ENCODE peak calls at places on chromosomes 2 and 18, in five cellular contexts. Z is RCC 7860; L is H9; J is cardiac muscle cell; P is stimulated activated CD4-positive, alpha-beta T cell treated with anti-CD3 and anti-CD28 coated beads, Interleukin-15, amount 100 ng/mL, for 1 hour. W is an unnamed sample.
A peak's percentile ranks its signal among the peaks of the same experiment; 100 is the strongest.

GRCh38 chr18:48321121-48321520 is 88.1 kb downstream of the ZBTB7C start:
- DNase-seq in Z (no peak), L (no peak), J (no peak), P (no peak), W (no peak)

GRCh38 chr2:197137234-197137633 is 173.3 kb downstream of the ANKRD44 start:
- DNase-seq in Z (peak; percentile 20), L (no peak), J (peak; percentile 46), P (no peak), W (no peak)

GRCh38 chr2:100109986-100110980 is 32.1 kb downstream of the AFF3 start:
- DNase-seq in Z (no peak), L (no peak), J (no peak), P (no peak), W (no peak)

GRCh38 chr18:51342815-51343214 is 145.3 kb upstream of the MEX3C start:
- DNase-seq in Z (no peak), L (no peak), J (peak; percentile 80), P (no peak), W (no peak)

GRCh38 chr18:76405761-76406356 is 89.2 kb downstream of the ZNF516 start:
- DNase-seq in Z (no peak), L (peak; percentile 84), J (peak; percentile 66), P (no peak), W (no peak)

GRCh38 chr2:3480352-3481010 is 38.9 kb downstream of the ADI1 start:
- DNase-seq in Z (no peak), L (no peak), J (no peak), P (no peak), W (peak; percentile 65)

GRCh38 chr2:42095923-42096408 is 48.1 kb downstream of the PKDCC start:
- DNase-seq in Z (peak; percentile 57), L (no peak), J (peak; percentile 87), P (peak; percentile 51), W (no peak)

GRCh38 chr2:67626076-67626475 is 228.9 kb downstream of the ETAA1 start:
- DNase-seq in Z (no peak), L (no peak), J (no peak), P (no peak), W (no peak)

GRCh38 chr2:133109772-133110171 is 439.8 kb upstream of the LYPD1 start:
- DNase-seq in Z (peak; percentile 19), L (no peak), J (peak; percentile 18), P (no peak), W (no peak)

GRCh38 chr2:48722391-48722790 is 33.1 kb downstream of the LHCGR start:
- DNase-seq in Z (no peak), L (no peak), J (no peak), P (no peak), W (no peak)

GRCh38 chr2:240994161-240994896 is 4.1 kb upstream of the SNED1 start:
- DNase-seq in Z (no peak), L (no peak), J (no peak), P (no peak), W (no peak)

GRCh38 chr2:111161971-111162370 is 41.3 kb downstream of the BCL2L11 start:
- DNase-seq in Z (no peak), L (no peak), J (no peak), P (no peak), W (peak; percentile 20)

GRCh38 chr2:47309952-47310800 is 92.8 kb upstream of the MSH2 start:
- DNase-seq in Z (no peak), L (no peak), J (peak; percentile 78), P (no peak), W (no peak)

GRCh38 chr2:225074919-225075681 is 32.8 kb upstream of the DOCK10 start:
- DNase-seq in Z (no peak), L (no peak), J (no peak), P (no peak), W (no peak)

GRCh38 chr2:26957524-26957923 is 12.9 kb upstream of the MAPRE3 start:
- DNase-seq in Z (no peak), L (no peak), J (no peak), P (no peak), W (no peak)

GRCh38 chr2:158723311-158723838 is 71.7 kb upstream of the DAPL1 start:
- DNase-seq in Z (no peak), L (no peak), J (no peak), P (no peak), W (peak; percentile 96)

GRCh38 chr2:227460079-227460485 is 11.9 kb upstream of the AGFG1 start:
- DNase-seq in Z (peak; percentile 85), L (no peak), J (peak; percentile 91), P (peak; percentile 32), W (no peak)

GRCh38 chr2:42493885-42494433 is at the start of gene KCNG3:
- DNase-seq in Z (no peak), L (peak; percentile 79), J (peak; percentile 64), P (peak; percentile 20), W (peak; percentile 86)

GRCh38 chr2:159677654-159678053 is 34.7 kb upstream of the MARCHF7 start:
- DNase-seq in Z (no peak), L (no peak), J (peak; percentile 40), P (no peak), W (no peak)

GRCh38 chr2:227033471-227034148 is 130.4 kb downstream of the COL4A4 start:
- DNase-seq in Z (no peak), L (peak; percentile 89), J (peak; percentile 80), P (no peak), W (no peak)

GRCh38 chr2:113273031-113273551 is 5.6 kb downstream of the PAX8 start:
- DNase-seq in Z (peak; percentile 54), L (peak; percentile 78), J (peak; percentile 20), P (no peak), W (no peak)

GRCh38 chr18:2513616-2514015 is 57.7 kb downstream of the METTL4 start:
- DNase-seq in Z (no peak), L (no peak), J (no peak), P (no peak), W (no peak)

GRCh38 chr18:55763298-55763697 is 175.3 kb upstream of the TCF4 start:
- DNase-seq in Z (peak; percentile 48), L (no peak), J (no peak), P (no peak), W (no peak)

GRCh38 chr2:214856116-214856515 is 46.6 kb upstream of the BARD1 start:
- DNase-seq in Z (peak; percentile 20), L (no peak), J (peak; percentile 1), P (no peak), W (no peak)

GRCh38 chr2:32810909-32811495 is 135.8 kb upstream of the LTBP1 start:
- DNase-seq in Z (no peak), L (no peak), J (no peak), P (no peak), W (no peak)

GRCh38 chr2:217231724-217232123 is 371.9 kb upstream of the TNP1 start:
- DNase-seq in Z (no peak), L (no peak), J (no peak), P (no peak), W (no peak)

GRCh38 chr2:53970095-53970897 is 497 bp downstream of the PSME4 start:
- DNase-seq in Z (no peak), L (peak; percentile 37), J (peak; percentile 55), P (no peak), W (no peak)

GRCh38 chr2:70133521-70134348 is 46.5 kb downstream of the PCBP1 start:
- DNase-seq in Z (no peak), L (no peak), J (peak; percentile 65), P (no peak), W (no peak)

GRCh38 chr2:204913854-204914464 is 368.7 kb downstream of the PARD3B start:
- DNase-seq in Z (no peak), L (peak; percentile 49), J (no peak), P (no peak), W (no peak)

GRCh38 chr2:69138247-69138754 is 125.3 kb downstream of the ANTXR1 start:
- DNase-seq in Z (peak; percentile 85), L (no peak), J (peak; percentile 80), P (no peak), W (no peak)

GRCh38 chr2:96869824-96870630 is at the start of gene SEMA4C:
- DNase-seq in Z (no peak), L (no peak), J (peak; percentile 50), P (no peak), W (peak; percentile 76)

GRCh38 chr2:33130544-33130943 is 183.8 kb downstream of the LTBP1 start:
- DNase-seq in Z (no peak), L (no peak), J (no peak), P (no peak), W (no peak)

GRCh38 chr2:144643537-144644336 is 123.8 kb upstream of the ZEB2 start:
- DNase-seq in Z (peak; percentile 45), L (no peak), J (no peak), P (no peak), W (no peak)

GRCh38 chr18:2529154-2529553 is 42.2 kb downstream of the METTL4 start:
- DNase-seq in Z (peak; percentile 14), L (peak; percentile 32), J (peak; percentile 61), P (no peak), W (no peak)

GRCh38 chr2:67137699-67138098 is 259.4 kb upstream of the ETAA1 start:
- DNase-seq in Z (no peak), L (no peak), J (no peak), P (no peak), W (no peak)

GRCh38 chr18:62537946-62538345 is 15.1 kb downstream of the ZCCHC2 start:
- DNase-seq in Z (peak; percentile 40), L (no peak), J (no peak), P (no peak), W (no peak)